ENCODE peak calls at places on chromosomes 1 and 21, in four cellular contexts. One of them, this sample, is unnamed.

GRCh38 chr1:85654066-85654782 is 54.0 kb downstream of the ZNHIT6 start:
- DNase-seq in AG08395: peak
- DNase-seq in HFF-Myc: no peak
- DNase-seq in fibroblast of gingiva: peak
- DNase-seq in this sample: peak

GRCh38 chr1:220974431-220974830 is 95.2 kb downstream of the HLX start:
- DNase-seq in AG08395: no peak
- DNase-seq in HFF-Myc: no peak
- DNase-seq in fibroblast of gingiva: no peak
- DNase-seq in this sample: no peak

GRCh38 chr21:45279446-45280177 is 8.1 kb downstream of the POFUT2 start:
- DNase-seq in AG08395: no peak
- DNase-seq in HFF-Myc: no peak
- DNase-seq in fibroblast of gingiva: no peak
- DNase-seq in this sample: no peak

GRCh38 chr1:154736840-154737239 is 128.9 kb upstream of the ADAR start:
- DNase-seq in AG08395: peak
- DNase-seq in HFF-Myc: no peak
- DNase-seq in fibroblast of gingiva: no peak
- DNase-seq in this sample: peak

GRCh38 chr21:39818557-39818956 is 48.7 kb upstream of the PCP4 start:
- DNase-seq in AG08395: no peak
- DNase-seq in HFF-Myc: no peak
- DNase-seq in fibroblast of gingiva: no peak
- DNase-seq in this sample: no peak

GRCh38 chr1:234546890-234547788 is 62.8 kb downstream of the IRF2BP2 start:
- DNase-seq in AG08395: no peak
- DNase-seq in HFF-Myc: no peak
- DNase-seq in fibroblast of gingiva: no peak
- DNase-seq in this sample: no peak

GRCh38 chr1:44784094-44785026 is 3.6 kb downstream of the BEST4 start:
- DNase-seq in AG08395: no peak
- DNase-seq in HFF-Myc: no peak
- DNase-seq in fibroblast of gingiva: no peak
- DNase-seq in this sample: no peak

GRCh38 chr1:77039739-77040138 is 172.5 kb downstream of the ST6GALNAC5 start:
- DNase-seq in AG08395: peak
- DNase-seq in HFF-Myc: peak
- DNase-seq in fibroblast of gingiva: peak
- DNase-seq in this sample: peak

GRCh38 chr1:187280051-187280450 is 451.3 kb downstream of the PLA2G4A start:
- DNase-seq in AG08395: no peak
- DNase-seq in HFF-Myc: no peak
- DNase-seq in fibroblast of gingiva: no peak
- DNase-seq in this sample: no peak

GRCh38 chr1:154344977-154345837 is 19.9 kb downstream of the ATP8B2 start:
- DNase-seq in AG08395: peak
- DNase-seq in HFF-Myc: no peak
- DNase-seq in fibroblast of gingiva: peak
- DNase-seq in this sample: peak

This sample was measured in cardiac fibroblast.